ENCODE peak calls at places on chromosomes 11 and 22, in seven cellular contexts. F is stomach, J is lower lobe of right lung, M is right atrium auricular region, Q is endothelial cell of umbilical vein, L is HCT116, G is suprapubic skin. U is an unnamed sample. For H3K36me3, the result is how much of the 10 kb centered on the place peaks cover.

GRCh38 chr11:27443746-27444465 is 28.7 kb downstream of the LGR4 start:
- DNase-seq in F (no peak), J (no peak), M (no peak), Q (no peak), L (no peak), G (no peak), U (no peak)

GRCh38 chr11:117730256-117730800 is 66.7 kb downstream of the DSCAML1 start:
- DNase-seq in F (no peak), J (no peak), M (no peak), Q (no peak), L (no peak), G (no peak), U (peak)

GRCh38 chr22:46373838-46374662 is 38.5 kb downstream of the TRMU start:
- DNase-seq in F (no peak), J (no peak), M (no peak), Q (peak), L (no peak), G (no peak), U (no peak)

GRCh38 chr11:128800871-128801417 is 66.2 kb downstream of the KCNJ1 start:
- DNase-seq in F (no peak), J (no peak), M (no peak), Q (no peak), L (no peak), G (no peak), U (no peak)

GRCh38 chr11:62103141-62103540 is 20.7 kb upstream of the INCENP start:
- DNase-seq in F (no peak), J (no peak), M (no peak), Q (no peak), L (no peak), G (no peak), U (no peak)

GRCh38 chr11:27263046-27263445 is 100.0 kb downstream of the CCDC34 start:
- DNase-seq in F (no peak), J (no peak), M (no peak), Q (no peak), L (no peak), G (no peak), U (no peak)

GRCh38 chr22:19396934-19397728 is 34.4 kb downstream of the HIRA start:
- DNase-seq in F (no peak), J (no peak), M (no peak), Q (no peak), L (no peak), G (no peak), U (no peak)

GRCh38 chr11:86551286-86551685 is 121.1 kb downstream of the ME3 start:
- DNase-seq in F (no peak), J (no peak), M (no peak), Q (peak), L (no peak), G (no peak), U (peak)

GRCh38 chr11:57314221-57314973 is 10.4 kb downstream of the TNKS1BP1 start:
- DNase-seq in F (no peak), J (no peak), M (no peak), Q (no peak), L (no peak), G (no peak), U (no peak)

GRCh38 chr11:111019931-111020381 is 225.6 kb upstream of the POU2AF2 start:
- DNase-seq in F (no peak), J (no peak), M (no peak), Q (no peak), L (no peak), G (no peak), U (no peak)

GRCh38 chr22:35140879-35141745 is 75.2 kb downstream of the ISX start:
- DNase-seq in F (no peak), J (no peak), M (no peak), Q (no peak), L (no peak), G (no peak), U (no peak)

GRCh38 chr11:130209128-130209932 is 49.7 kb downstream of the ST14 start:
- DNase-seq in F (peak), J (peak), M (peak), Q (no peak), L (no peak), G (peak), U (no peak)

GRCh38 chr11:38990139-38990538 is 2392.1 kb upstream of the RAG2 start:
- DNase-seq in F (no peak), J (no peak), M (no peak), Q (no peak), L (no peak), G (no peak), U (no peak)

GRCh38 chr22:35102663-35103062 is 36.7 kb downstream of the ISX start:
- DNase-seq in F (no peak), J (peak), M (no peak), Q (no peak), L (no peak), G (no peak), U (peak)

GRCh38 chr11:68968306-68969255 is 12.2 kb downstream of the MRGPRD start:
- DNase-seq in F (no peak), J (peak), M (no peak), Q (no peak), L (no peak), G (peak), U (no peak)

GRCh38 chr11:8382436-8383053 is 118.9 kb upstream of the LMO1 start:
- DNase-seq in F (no peak), J (no peak), M (no peak), Q (no peak), L (no peak), G (no peak), U (peak)

GRCh38 chr11:64909653-64910343 is 7.2 kb downstream of the ATG2A start:
- DNase-seq in F (no peak), J (no peak), M (no peak), Q (no peak), L (no peak), G (peak), U (no peak)

GRCh38 chr22:35539910-35540599 is 576 bp upstream of the RASD2 start:
- DNase-seq in F (peak), J (peak), M (no peak), Q (no peak), L (no peak), G (no peak), U (no peak)

GRCh38 chr11:114160884-114161283 is 101.4 kb downstream of the ZBTB16 start:
- DNase-seq in F (no peak), J (no peak), M (no peak), Q (no peak), L (no peak), G (no peak), U (no peak)

GRCh38 chr11:120117991-120118390 is 19.9 kb downstream of the TRIM29 start:
- DNase-seq in F (no peak), J (no peak), M (no peak), Q (no peak), L (no peak), G (no peak), U (no peak)

GRCh38 chr11:61752117-61752924 is at the start of gene MYRF:
- DNase-seq in F (peak), J (peak), M (no peak), Q (peak), L (no peak), G (no peak), U (no peak)

GRCh38 chr11:62882811-62883496 is 2.3 kb downstream of the SLC3A2 start:
- DNase-seq in F (no peak), J (no peak), M (no peak), Q (peak), L (no peak), G (no peak), U (no peak)

GRCh38 chr11:74466916-74467885 is at the start of gene KCNE3:
- DNase-seq in F (peak), J (peak), M (no peak), Q (peak), L (no peak), G (no peak), U (no peak)

GRCh38 chr11:8863838-8864237 is 47.2 kb upstream of the AKIP1 start:
- DNase-seq in F (no peak), J (no peak), M (no peak), Q (peak), L (no peak), G (no peak), U (peak)

GRCh38 chr11:31005202-31005601 is 364.3 kb downstream of the DCDC1 start:
- DNase-seq in F (no peak), J (no peak), M (no peak), Q (no peak), L (no peak), G (no peak), U (no peak)

GRCh38 chr11:71342951-71343827 is 90.8 kb upstream of the SHANK2 start:
- DNase-seq in F (peak), J (peak), M (no peak), Q (no peak), L (peak), G (no peak), U (peak)

GRCh38 chr11:76603202-76603601 is 67.3 kb downstream of the LRRC32 start:
- DNase-seq in F (no peak), J (no peak), M (no peak), Q (no peak), L (no peak), G (peak), U (no peak)

GRCh38 chr22:46033256-46034200 is 56.6 kb upstream of the WNT7B start:
- DNase-seq in F (no peak), J (no peak), M (no peak), Q (peak), L (no peak), G (peak), U (no peak)

GRCh38 chr22:39999144-39999757 is 4.5 kb downstream of the FAM83F start:
- DNase-seq in F (no peak), J (no peak), M (no peak), Q (no peak), L (no peak), G (no peak), U (peak)

GRCh38 chr22:44037519-44038370 is 13.6 kb downstream of the PARVB start:
- DNase-seq in F (no peak), J (no peak), M (peak), Q (peak), L (peak), G (no peak), U (peak)

GRCh38 chr11:129208863-129209262 is 16.7 kb upstream of the ARHGAP32 start:
- DNase-seq in F (no peak), J (no peak), M (no peak), Q (no peak), L (no peak), G (no peak), U (no peak)

GRCh38 chr22:17963015-17963414 is 61.3 kb downstream of the MICAL3 start:
- DNase-seq in F (no peak), J (no peak), M (no peak), Q (no peak), L (no peak), G (no peak), U (no peak)

GRCh38 chr11:100791873-100792272 is 104.8 kb downstream of the ARHGAP42 start:
- DNase-seq in F (no peak), J (no peak), M (no peak), Q (peak), L (no peak), G (no peak), U (no peak)

DNA sequence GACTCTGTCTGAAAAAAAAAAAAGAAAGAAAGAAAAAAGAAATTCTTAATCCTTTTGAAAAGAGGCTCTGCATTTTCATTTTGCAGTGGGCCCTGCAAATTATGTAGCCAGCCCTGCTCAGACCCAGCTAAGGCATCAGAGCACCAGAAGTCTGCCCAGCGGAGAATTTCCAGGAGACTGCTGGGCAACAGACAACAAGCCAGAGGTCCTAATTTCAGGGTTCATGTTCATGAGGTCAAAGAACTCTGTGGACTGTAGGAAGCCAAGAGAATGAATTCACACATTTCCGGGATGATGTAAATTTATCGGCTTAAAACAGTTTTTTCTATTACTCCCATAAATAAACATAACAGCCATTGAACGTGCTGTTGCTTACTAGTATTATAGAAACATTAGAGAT is 14.8 kb upstream of the RTCB start:
- DNase-seq in F (no peak), J (no peak), M (no peak), Q (no peak), L (no peak), G (no peak), U (no peak)
- H3K36me3 ChIP-seq in F (under half), J (under half), M (under half), Q (under half), L (under half), G (under half), U (under half)

GRCh38 chr11:43689167-43689566 is 8.6 kb downstream of the HSD17B12 start:
- DNase-seq in F (no peak), J (no peak), M (no peak), Q (no peak), L (no peak), G (no peak), U (no peak)

GRCh38 chr11:43686207-43686606 is 5.7 kb downstream of the HSD17B12 start:
- DNase-seq in F (no peak), J (no peak), M (no peak), Q (peak), L (no peak), G (no peak), U (no peak)

GRCh38 chr11:43690929-43691328 is 10.4 kb downstream of the HSD17B12 start:
- DNase-seq in F (no peak), J (no peak), M (no peak), Q (no peak), L (no peak), G (no peak), U (no peak)

GRCh38 chr11:43685483-43685882 is 4.9 kb downstream of the HSD17B12 start:
- DNase-seq in F (no peak), J (no peak), M (no peak), Q (peak), L (no peak), G (no peak), U (no peak)

DNA sequence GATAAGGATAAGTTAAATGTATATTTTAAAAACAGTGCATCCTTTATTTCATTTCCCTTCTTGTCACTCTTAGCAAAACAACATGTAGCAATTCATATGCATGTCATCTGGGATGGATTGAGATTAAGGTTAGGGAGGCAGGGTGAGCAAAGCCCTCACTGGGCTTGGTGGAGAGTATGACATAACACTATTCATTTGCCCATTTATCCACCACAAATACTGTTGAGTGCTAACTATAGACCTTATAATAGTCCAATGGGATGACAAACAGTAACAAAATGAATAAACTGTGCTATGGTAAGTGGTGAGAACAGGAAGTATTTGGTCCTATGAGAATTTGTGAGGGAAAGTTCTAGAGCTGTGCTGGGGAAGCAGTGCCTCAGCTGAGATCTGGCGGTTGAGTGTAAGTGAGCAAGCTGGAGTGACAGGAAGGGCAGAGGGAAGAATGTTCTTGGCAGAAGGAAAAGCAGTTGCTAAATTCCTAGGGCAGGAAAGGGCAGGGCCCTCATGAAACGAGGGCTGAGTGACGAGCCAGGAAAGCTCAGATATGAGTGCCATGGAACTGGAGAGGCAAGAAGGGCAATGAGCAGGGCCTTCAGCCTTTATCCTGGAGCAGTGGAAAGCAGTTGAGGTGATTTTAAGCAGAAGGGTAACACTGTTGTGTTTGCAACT is 6.7 kb downstream of the HSD17B12 start:
- DNase-seq in F (peak), J (peak), M (peak), Q (peak), L (no peak), G (no peak), U (peak)
- H3K36me3 ChIP-seq in F (under half), J (under half), M (under half), Q (under half), L (under half), G (under half), U (under half)

DNA sequence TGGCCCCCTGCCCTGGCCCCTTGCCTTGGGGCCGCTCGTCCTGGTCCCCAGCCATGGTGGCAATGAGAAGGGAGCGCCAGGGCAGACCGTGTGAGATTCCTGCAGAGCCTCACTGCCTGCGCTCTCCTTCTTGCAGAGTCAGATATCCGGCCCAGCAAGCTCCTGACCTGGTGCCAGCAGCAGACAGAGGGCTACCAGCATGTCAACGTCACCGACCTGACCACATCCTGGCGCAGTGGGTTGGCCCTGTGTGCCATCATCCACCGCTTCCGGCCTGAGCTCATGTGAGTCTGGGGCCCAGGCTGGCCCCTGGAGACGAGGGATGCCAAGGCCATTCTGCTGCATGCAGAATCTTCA is 114.1 kb downstream of the MICAL2 start:
- DNase-seq in F (peak), J (peak), M (peak), Q (peak), L (no peak), G (peak), U (peak)
- H3K36me3 ChIP-seq in F (half or more), J (half or more), M (half or more), Q (under half), L (under half), G (half or more), U (half or more)

GRCh38 chr11:1479678-1480118 is 6.9 kb downstream of the MOB2 start:
- DNase-seq in F (no peak), J (peak), M (no peak), Q (no peak), L (no peak), G (peak), U (no peak)

GRCh38 chr11:1476946-1477736 is 9.4 kb downstream of the MOB2 start:
- DNase-seq in F (no peak), J (peak), M (no peak), Q (no peak), L (no peak), G (no peak), U (no peak)

GRCh38 chr11:1478544-1478943 is 8.0 kb downstream of the MOB2 start:
- DNase-seq in F (no peak), J (peak), M (no peak), Q (no peak), L (no peak), G (no peak), U (no peak)

GRCh38 chr11:1479006-1479677 is 7.4 kb downstream of the MOB2 start:
- DNase-seq in F (no peak), J (peak), M (no peak), Q (no peak), L (no peak), G (peak), U (no peak)

DNA sequence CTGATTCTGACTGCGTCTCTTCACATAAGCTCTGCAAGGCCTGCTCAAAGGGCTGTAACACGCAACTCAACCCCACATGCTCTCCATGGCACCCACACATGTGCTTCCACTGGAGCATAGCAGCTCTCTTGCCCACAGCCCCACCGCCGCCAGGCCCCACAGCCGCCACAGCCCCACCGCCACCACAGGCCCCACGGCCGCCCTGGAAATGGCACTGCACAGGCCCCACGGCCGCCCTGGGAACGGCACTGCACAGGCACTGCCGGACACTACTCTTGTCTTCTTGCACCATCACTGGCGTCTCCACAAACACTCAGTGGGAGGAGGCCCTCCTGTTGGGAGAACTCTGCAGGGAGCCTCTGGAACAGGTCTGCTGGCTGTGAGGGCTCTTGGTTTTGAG is 8.6 kb downstream of the MOB2 start:
- DNase-seq in F (no peak), J (peak), M (no peak), Q (no peak), L (no peak), G (peak), U (no peak)
- H3K36me3 ChIP-seq in F (half or more), J (half or more), M (half or more), Q (under half), L (under half), G (half or more), U (under half)

GRCh38 chr11:45104790-45105084 is 41.7 kb upstream of the PRDM11 start:
- DNase-seq in F (no peak), J (no peak), M (peak), Q (no peak), L (no peak), G (no peak), U (no peak)

GRCh38 chr11:45102810-45103621 is 43.4 kb upstream of the PRDM11 start:
- DNase-seq in F (peak), J (no peak), M (peak), Q (peak), L (peak), G (no peak), U (peak)

GRCh38 chr11:45104006-45104789 is 42.2 kb upstream of the PRDM11 start:
- DNase-seq in F (no peak), J (no peak), M (peak), Q (no peak), L (no peak), G (no peak), U (no peak)

GRCh38 chr11:45100338-45100737 is 46.1 kb upstream of the PRDM11 start:
- DNase-seq in F (no peak), J (no peak), M (no peak), Q (peak), L (no peak), G (no peak), U (no peak)

GRCh38 chr11:45102361-45102809 is 44.1 kb upstream of the PRDM11 start:
- DNase-seq in F (no peak), J (no peak), M (no peak), Q (no peak), L (no peak), G (no peak), U (no peak)
- H3K36me3 ChIP-seq in F (under half), J (under half), M (under half), Q (under half), L (under half), G (under half), U (under half)

GRCh38 chr11:122165972-122166371 is 50.0 kb upstream of the BLID start:
- DNase-seq in F (no peak), J (no peak), M (no peak), Q (no peak), L (no peak), G (no peak), U (no peak)
- H3K36me3 ChIP-seq in F (under half), J (under half), M (under half), Q (under half), L (under half), G (under half), U (half or more)